ENCODE peak calls at places on chromosomes 1 and 21, in four cellular contexts. H, C, G and R are unnamed samples.

GRCh38 chr1:32960819-32961355 is 3.7 kb downstream of the RNF19B start:
- DNase-seq in H (no peak), G (no peak), C (no peak), R (no peak)

GRCh38 chr21:39523930-39524329 is 72.2 kb downstream of the SH3BGR start:
- DNase-seq in G (no peak), C (no peak), H (no peak), R (no peak)

GRCh38 chr1:9128161-9128519 is 762 bp downstream of the GPR157 start:
- DNase-seq in H (no peak), C (peak; percentile 19), G (no peak), R (no peak)

GRCh38 chr1:152582647-152583046 is 2.3 kb upstream of the LCE3D start:
- DNase-seq in G (no peak), C (peak; percentile 77), H (peak; percentile 67), R (no peak)

GRCh38 chr1:197178998-197179397 is 32.5 kb upstream of the ASPM start:
- DNase-seq in H (peak; percentile 57), C (peak; percentile 71), G (peak; percentile 50), R (peak; percentile 80)

GRCh38 chr1:27868932-27869718 is 3.2 kb upstream of the THEMIS2 start:
- DNase-seq in G (no peak), C (no peak), H (no peak), R (no peak)

GRCh38 chr1:64703600-64703999 is 41.3 kb upstream of the RAVER2 start:
- DNase-seq in C (no peak), G (no peak), H (no peak), R (no peak)

GRCh38 chr1:88640060-88640459 is 44.0 kb upstream of the PKN2 start:
- DNase-seq in G (no peak), H (no peak), C (no peak), R (no peak)

GRCh38 chr1:46246548-46247432 is 773 bp upstream of the RAD54L start:
- DNase-seq in G (peak; percentile 70), H (peak; percentile 49), C (peak; percentile 72), R (peak; percentile 55)

GRCh38 chr1:51924455-51924854 is 45.9 kb upstream of the NRDC start:
- DNase-seq in H (peak; percentile 59), G (no peak), C (peak; percentile 86), R (no peak)

GRCh38 chr1:227447531-227447990 is 115.8 kb upstream of the ZNF678 start:
- DNase-seq in G (no peak), H (no peak), C (peak; percentile 30), R (no peak)

GRCh38 chr1:205774277-205775014 is 836 bp downstream of the RAB29 start:
- DNase-seq in C (peak; percentile 38), H (no peak), G (no peak), R (no peak)

GRCh38 chr1:45945426-45945825 is 142.0 kb downstream of the MAST2 start:
- DNase-seq in C (peak; percentile 63), G (no peak), H (peak; percentile 55), R (no peak)

GRCh38 chr1:214303538-214303937 is 22.6 kb downstream of the SMYD2 start:
- DNase-seq in H (peak; percentile 45), C (peak; percentile 63), G (no peak), R (no peak)

GRCh38 chr1:37477946-37478345 is 3.6 kb downstream of the ZC3H12A start:
- DNase-seq in G (no peak), H (no peak), C (no peak), R (no peak)

GRCh38 chr21:36509966-36510742 is 30.2 kb upstream of the CLDN14 start:
- DNase-seq in C (no peak), G (no peak), H (no peak), R (no peak)

GRCh38 chr1:109975718-109976117 is 8.8 kb upstream of the AHCYL1 start:
- DNase-seq in C (peak; percentile 87), G (peak; percentile 71), H (peak; percentile 85), R (peak; percentile 72)

GRCh38 chr1:57520743-57521142 is 96.9 kb upstream of the DAB1 start:
- DNase-seq in H (no peak), C (no peak), G (no peak), R (no peak)

GRCh38 chr1:89635825-89636815 is 3.2 kb downstream of the LRRC8C start:
- DNase-seq in G (no peak), H (peak; percentile 71), C (peak; percentile 79), R (no peak)

GRCh38 chr21:33432496-33432895 is 29.3 kb downstream of the IFNGR2 start:
- DNase-seq in G (no peak), H (no peak), C (no peak), R (no peak)

GRCh38 chr1:938711-939504 is 15.2 kb downstream of the SAMD11 start:
- DNase-seq in C (no peak), G (no peak), H (no peak), R (no peak)